ENCODE peak calls at places on chromosomes 1 and 21, in seven cellular contexts. B is aorta; N is thoracic aorta; S is upper lobe of left lung; Z is SJSA1; X is tibial artery; T is CD8-positive, alpha-beta memory T cell. O is an unnamed sample.

GRCh38 chr1:181179980-181180964 is 91.8 kb downstream of the IER5 start:
- DNase-seq in T (no peak), N (no peak), X (no peak), B (no peak), Z (peak; percentile 35), S (no peak), O (no peak)

GRCh38 chr21:42358261-42358660 is 7.5 kb upstream of the TFF2 start:
- DNase-seq in Z (no peak), N (no peak), T (no peak), S (no peak), X (no peak), B (peak; percentile 56), O (no peak)

GRCh38 chr1:24127134-24127800 is 15.3 kb upstream of the MYOM3 start:
- DNase-seq in X (no peak), T (no peak), N (no peak), B (no peak), S (no peak), Z (no peak), O (no peak)

GRCh38 chr21:37873655-37874054 is 42.6 kb downstream of the KCNJ6 start:
- DNase-seq in T (no peak), Z (no peak), N (no peak), X (no peak), S (no peak), B (no peak), O (no peak)

GRCh38 chr1:226990133-226990716 is 50.1 kb downstream of the COQ8A start:
- DNase-seq in X (no peak), S (no peak), B (no peak), N (no peak), Z (no peak), T (no peak), O (no peak)

GRCh38 chr1:66330711-66331110 is 203.2 kb upstream of the SGIP1 start:
- DNase-seq in S (no peak), T (no peak), Z (no peak), N (no peak), B (no peak), X (no peak), O (no peak)

GRCh38 chr1:8794605-8795004 is 22.8 kb downstream of the RERE start:
- DNase-seq in Z (no peak), T (no peak), N (no peak), S (no peak), B (no peak), X (no peak), O (no peak)

GRCh38 chr1:20725189-20726106 is 7.1 kb downstream of the SH2D5 start:
- DNase-seq in N (no peak), B (peak; percentile 66), X (peak; percentile 62), Z (peak; percentile 55), T (no peak), S (no peak), O (no peak)

GRCh38 chr21:45335761-45336534 is 48.3 kb upstream of the POFUT2 start:
- DNase-seq in B (peak; percentile 79), S (peak; percentile 64), Z (no peak), T (no peak), N (no peak), X (peak; percentile 63), O (no peak)

GRCh38 chr1:202329891-202330290 is 11.8 kb downstream of the UBE2T start:
- DNase-seq in B (no peak), T (no peak), N (no peak), Z (no peak), S (no peak), X (no peak), O (no peak)

GRCh38 chr1:82317671-82318070 is 516.9 kb downstream of the ADGRL2 start:
- DNase-seq in B (no peak), N (no peak), T (no peak), X (no peak), Z (no peak), S (no peak), O (no peak)

GRCh38 chr1:156571959-156572662 is at the start of gene IQGAP3:
- DNase-seq in S (peak; percentile 93), N (no peak), T (peak; percentile 47), Z (peak; percentile 92), B (peak; percentile 94), X (peak; percentile 90), O (peak; percentile 63)

GRCh38 chr21:34703566-34703965 is 34.8 kb downstream of the CLIC6 start:
- DNase-seq in S (no peak), N (no peak), X (no peak), Z (no peak), T (no peak), B (no peak), O (no peak)

GRCh38 chr1:205714190-205714905 is 34.0 kb upstream of the SLC45A3 start:
- DNase-seq in Z (no peak), B (no peak), S (no peak), N (peak; percentile 33), T (no peak), X (no peak), O (no peak)

GRCh38 chr1:93574511-93574910 is 107.1 kb downstream of the BCAR3 start:
- DNase-seq in S (no peak), T (no peak), B (no peak), Z (no peak), X (no peak), N (no peak), O (no peak)

GRCh38 chr21:42567861-42568260 is 54.2 kb downstream of the SLC37A1 start:
- DNase-seq in S (peak; percentile 82), Z (peak; percentile 26), T (no peak), N (no peak), X (peak; percentile 11), B (peak; percentile 40), O (no peak)

GRCh38 chr1:183019860-183020259 is 3.4 kb upstream of the LAMC1 start:
- DNase-seq in Z (no peak), X (no peak), N (no peak), T (no peak), S (no peak), B (no peak), O (no peak)

GRCh38 chr1:202656951-202657646 is 53.2 kb downstream of the SYT2 start:
- DNase-seq in T (no peak), N (no peak), S (no peak), B (no peak), Z (no peak), X (no peak), O (no peak)

GRCh38 chr1:208219659-208220282 is 24.4 kb downstream of the PLXNA2 start:
- DNase-seq in S (peak; percentile 74), B (peak; percentile 90), X (peak; percentile 86), N (no peak), T (no peak), Z (peak; percentile 95), O (no peak)

GRCh38 chr1:59971464-59971911 is 44.9 kb upstream of the CYP2J2 start:
- DNase-seq in B (peak; percentile 91), X (peak; percentile 81), S (peak; percentile 66), N (peak; percentile 36), Z (peak; percentile 64), T (no peak), O (no peak)

GRCh38 chr1:67626495-67627235 is 58.3 kb upstream of the GADD45A start:
- DNase-seq in B (no peak), N (no peak), X (no peak), T (no peak), S (no peak), Z (peak; percentile 78), O (no peak)

GRCh38 chr1:55472784-55473183 is 257.6 kb upstream of the USP24 start:
- DNase-seq in Z (no peak), S (no peak), N (no peak), B (no peak), T (no peak), X (no peak), O (no peak)

GRCh38 chr1:231040019-231040799 is at the start of gene FAM89A:
- DNase-seq in Z (peak; percentile 60), N (no peak), S (peak; percentile 95), T (peak; percentile 72), B (peak; percentile 88), X (peak; percentile 68), O (peak; percentile 71)

GRCh38 chr1:213369465-213369864 is 318.4 kb downstream of the RPS6KC1 start:
- DNase-seq in S (no peak), B (no peak), N (no peak), T (no peak), Z (no peak), X (no peak), O (no peak)

GRCh38 chr1:100382657-100383056 is 30.4 kb downstream of the CDC14A start:
- DNase-seq in S (no peak), Z (no peak), N (no peak), B (no peak), X (no peak), T (no peak), O (no peak)

GRCh38 chr21:38878394-38879179 is 72.9 kb downstream of the ETS2 start:
- DNase-seq in B (no peak), Z (no peak), N (no peak), S (no peak), X (no peak), T (no peak), O (no peak)

GRCh38 chr1:247110627-247111258 is 6.6 kb upstream of the ZNF669 start:
- DNase-seq in S (no peak), Z (no peak), N (no peak), X (no peak), T (no peak), B (no peak), O (no peak)
- H3K9me3 ChIP-seq in S (no peaks in the 10 kb centered on the region), Z (peaks cover 8% of the 10 kb centered on the region), N (no peaks in the 10 kb centered on the region), X (no peaks in the 10 kb centered on the region), T (no peaks in the 10 kb centered on the region), B (no peaks in the 10 kb centered on the region), O (no peaks in the 10 kb centered on the region)

DNA sequence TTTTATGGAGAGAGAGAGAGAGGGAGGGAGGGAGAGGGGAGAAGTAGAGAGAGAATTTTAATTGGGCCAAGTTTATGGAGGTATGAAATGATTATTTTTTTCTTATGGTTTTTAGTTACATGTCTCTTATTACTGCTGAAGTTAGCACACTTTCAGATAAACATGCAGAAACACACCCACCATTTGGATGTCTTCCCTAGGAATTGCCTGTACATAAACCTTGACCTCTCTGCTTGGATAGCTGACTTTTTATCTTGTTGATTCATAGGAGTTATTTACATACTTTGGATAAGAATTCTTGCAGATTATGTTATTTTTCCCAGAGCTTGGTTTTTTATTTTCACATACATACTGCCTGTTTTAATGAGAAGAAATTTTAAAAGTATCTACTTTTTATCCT is 310.2 kb upstream of the ADAMTS5 start:
- DNase-seq in T (no peak), Z (no peak), N (no peak), S (no peak), B (no peak), X (no peak), O (no peak)
- H3K9me3 ChIP-seq in T (no peaks in the 10 kb centered on the region), Z (no peaks in the 10 kb centered on the region), N (no peaks in the 10 kb centered on the region), S (no peaks in the 10 kb centered on the region), B (no peaks in the 10 kb centered on the region), X (no peaks in the 10 kb centered on the region), O (no peaks in the 10 kb centered on the region)

DNA sequence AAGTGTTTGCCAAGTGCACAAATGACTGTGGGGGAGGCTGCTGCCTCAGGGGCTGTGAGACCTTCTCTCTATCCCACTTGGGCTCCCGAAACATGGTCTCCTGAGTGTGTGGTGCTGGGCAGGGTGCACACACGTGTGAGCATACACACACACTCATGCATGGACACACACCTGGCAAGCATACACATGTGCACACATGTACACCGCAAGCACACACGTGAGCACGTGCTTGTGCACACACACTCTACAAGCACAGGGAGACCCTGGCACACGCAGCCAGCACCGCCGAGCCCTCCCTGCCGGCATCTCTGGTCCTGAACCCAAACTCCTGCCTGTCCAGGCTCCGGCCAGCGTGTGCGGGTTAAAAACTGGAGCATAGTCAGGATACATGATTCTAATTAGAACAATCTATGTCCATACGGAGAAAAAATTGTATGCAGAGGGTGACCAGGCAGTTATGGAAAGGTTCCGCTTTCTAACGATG is 79.4 kb upstream of the TTC34 start:
- DNase-seq in N (no peak), Z (no peak), S (peak; percentile 60), X (no peak), T (no peak), B (no peak), O (no peak)
- H3K9me3 ChIP-seq in N (no peaks in the 10 kb centered on the region), Z (no peaks in the 10 kb centered on the region), S (no peaks in the 10 kb centered on the region), X (no peaks in the 10 kb centered on the region), T (no peaks in the 10 kb centered on the region), B (no peaks in the 10 kb centered on the region), O (no peaks in the 10 kb centered on the region)

GRCh38 chr1:248348475-248348874 is at the start of gene OR14C36:
- DNase-seq in T (no peak), N (no peak), B (no peak), X (no peak), Z (no peak), S (no peak), O (no peak)
- H3K9me3 ChIP-seq in T (no peaks in the 10 kb centered on the region), N (no peaks in the 10 kb centered on the region), B (no peaks in the 10 kb centered on the region), X (no peaks in the 10 kb centered on the region), Z (peaks cover 3% of the 10 kb centered on the region), S (no peaks in the 10 kb centered on the region), O (no peaks in the 10 kb centered on the region)

O was measured in T-helper 17 cell.